ENCODE peak calls at places on chromosomes 11 and 22, in six cellular contexts. W is HFF-Myc, O is globus pallidus, E is neural progenitor cell, T is ascending aorta, A is fibroblast of the conjunctiva. K is an unnamed sample.

GRCh38 chr11:111602865-111603632 is 800 bp downstream of the SIK2 start:
- DNase-seq in E (peak), W (no peak), A (no peak), O (peak), T (no peak), K (no peak)

GRCh38 chr11:93841446-93841845 is 9.0 kb downstream of the VSTM5 start:
- DNase-seq in W (no peak), O (no peak), A (no peak), T (no peak), E (no peak), K (no peak)

GRCh38 chr11:37571248-37571647 is 973.2 kb upstream of the RAG2 start:
- DNase-seq in A (no peak), O (no peak), W (no peak), T (no peak), E (no peak), K (no peak)

GRCh38 chr22:50104149-50104548 is 14.3 kb downstream of the MOV10L1 start:
- DNase-seq in O (no peak), T (no peak), A (no peak), E (no peak), W (no peak), K (no peak)

GRCh38 chr11:45333506-45333971 is 47.4 kb upstream of the SYT13 start:
- DNase-seq in E (no peak), A (peak), W (peak), T (no peak), O (no peak), K (no peak)

GRCh38 chr22:28799125-28799833 is 1.1 kb downstream of the XBP1 start:
- DNase-seq in O (no peak), E (peak), W (no peak), A (peak), T (no peak), K (peak)

GRCh38 chr22:17943533-17944204 is 80.7 kb downstream of the MICAL3 start:
- DNase-seq in E (no peak), T (no peak), W (no peak), A (no peak), O (no peak), K (no peak)

GRCh38 chr22:27512283-27512761 is 289.2 kb downstream of the MN1 start:
- DNase-seq in E (no peak), O (no peak), T (no peak), W (peak), A (peak), K (peak)

GRCh38 chr11:61700221-61700620 is 20.0 kb downstream of the DAGLA start:
- DNase-seq in W (peak), T (no peak), E (no peak), O (no peak), A (peak), K (no peak)

GRCh38 chr11:69982675-69983570 is 95.2 kb upstream of the ANO1 start:
- DNase-seq in E (no peak), O (no peak), W (no peak), A (no peak), T (no peak), K (no peak)

GRCh38 chr22:50677493-50678217 is 5.0 kb downstream of the SHANK3 start:
- DNase-seq in T (no peak), O (no peak), W (no peak), E (no peak), A (no peak), K (no peak)

GRCh38 chr11:16899708-16900107 is 114.5 kb downstream of the PLEKHA7 start:
- DNase-seq in W (no peak), O (no peak), A (no peak), E (no peak), T (no peak), K (no peak)

GRCh38 chr11:10522921-10523320 is 18.1 kb downstream of the RNF141 start:
- DNase-seq in T (no peak), W (no peak), E (no peak), O (no peak), A (no peak), K (no peak)

GRCh38 chr22:35409783-35410662 is 10.1 kb downstream of the MCM5 start:
- DNase-seq in T (peak), A (no peak), E (no peak), O (peak), W (no peak), K (no peak)

GRCh38 chr11:61694971-61695706 is 14.9 kb downstream of the DAGLA start:
- DNase-seq in O (peak), W (no peak), E (peak), A (no peak), T (no peak), K (no peak)

GRCh38 chr11:56533054-56533740 is 9.9 kb downstream of the OR5M11 start:
- DNase-seq in O (no peak), A (no peak), E (no peak), T (no peak), W (no peak), K (no peak)

GRCh38 chr22:29342577-29343312 is 27.2 kb upstream of the RASL10A start:
- DNase-seq in O (no peak), T (no peak), E (no peak), W (no peak), A (no peak), K (no peak)

GRCh38 chr11:122342089-122342749 is 226.2 kb upstream of the BLID start:
- DNase-seq in A (no peak), T (no peak), O (no peak), W (no peak), E (no peak), K (no peak)

GRCh38 chr11:68296344-68297051 is 15.9 kb upstream of the LRP5 start:
- DNase-seq in O (no peak), T (no peak), E (no peak), W (no peak), A (no peak), K (no peak)

GRCh38 chr22:31828739-31829138 is 74.9 kb downstream of the DEPDC5 start:
- DNase-seq in A (no peak), E (no peak), T (no peak), W (no peak), O (no peak), K (no peak)

GRCh38 chr11:64376071-64376470 is 17.1 kb downstream of the RPS6KA4 start:
- DNase-seq in A (no peak), W (no peak), E (no peak), T (no peak), O (no peak), K (no peak)

GRCh38 chr22:16562711-16563554 is 29.7 kb downstream of the CCT8L2 start:
- DNase-seq in E (no peak), O (no peak), A (no peak), W (no peak), T (no peak), K (no peak)

GRCh38 chr22:28440517-28441366 is 238.9 kb downstream of the TTC28 start:
- DNase-seq in T (no peak), O (peak), W (no peak), E (no peak), A (peak), K (no peak)

GRCh38 chr11:28715726-28716125 is 607.5 kb downstream of the METTL15 start:
- DNase-seq in T (no peak), A (no peak), O (no peak), W (no peak), E (no peak), K (no peak)

GRCh38 chr11:61847914-61848581 is 19.9 kb downstream of the FADS2 start:
- DNase-seq in O (no peak), E (no peak), W (no peak), A (no peak), T (no peak), K (no peak)

GRCh38 chr22:25629613-25630012 is 65.1 kb downstream of the GRK3 start:
- DNase-seq in O (no peak), E (no peak), T (no peak), A (no peak), W (no peak), K (no peak)

GRCh38 chr11:1564535-1565172 is 7.4 kb downstream of the DUSP8 start:
- DNase-seq in O (no peak), A (peak), E (peak), T (peak), W (peak), K (peak)

GRCh38 chr22:46726066-46726985 is 11.7 kb downstream of the CERK start:
- DNase-seq in W (peak), T (no peak), A (peak), E (no peak), O (no peak), K (no peak)

GRCh38 chr22:41301085-41302015 is at the start of gene ZC3H7B:
- DNase-seq in E (peak), A (peak), O (peak), T (peak), W (no peak), K (peak)

GRCh38 chr11:134554106-134554505 is 142.1 kb upstream of the B3GAT1 start:
- DNase-seq in E (no peak), A (no peak), O (no peak), W (no peak), T (no peak), K (no peak)

GRCh38 chr11:74023291-74023690 is 14.4 kb upstream of the UCP3 start:
- DNase-seq in O (peak), W (no peak), A (no peak), E (no peak), T (no peak), K (no peak)

GRCh38 chr22:19576460-19577421 is 52.5 kb upstream of the CLDN5 start:
- DNase-seq in O (no peak), T (no peak), A (no peak), E (peak), W (no peak), K (no peak)

GRCh38 chr11:130602700-130603584 is 154.5 kb downstream of the ADAMTS15 start:
- DNase-seq in O (no peak), E (no peak), A (no peak), T (no peak), W (no peak), K (no peak)

GRCh38 chr11:130859896-130860295 is 56.4 kb downstream of the SNX19 start:
- DNase-seq in O (no peak), E (no peak), W (no peak), T (no peak), A (peak), K (no peak)

GRCh38 chr22:48561676-48562075 is 1266.0 kb downstream of the BRD1 start:
- DNase-seq in T (no peak), A (no peak), O (no peak), W (no peak), E (no peak), K (no peak)

GRCh38 chr22:36027960-36028645 is 521 bp downstream of the RBFOX2 start:
- DNase-seq in O (peak), E (peak), A (no peak), T (no peak), W (no peak), K (no peak)

GRCh38 chr11:84890706-84891105 is 736.4 kb downstream of the DLG2 start:
- DNase-seq in T (no peak), E (peak), A (no peak), O (no peak), W (no peak), K (no peak)

GRCh38 chr11:47923667-47924066 is 56.7 kb upstream of the PTPRJ start:
- DNase-seq in O (no peak), E (no peak), T (no peak), W (no peak), A (no peak), K (no peak)

GRCh38 chr11:48005133-48005532 is 24.8 kb downstream of the PTPRJ start:
- DNase-seq in T (no peak), O (no peak), E (no peak), W (no peak), A (no peak), K (no peak)

K was measured in AG04450.